ENCODE peak calls at places on chromosomes 12 and 14, in five cellular contexts. R is IMR-90, I is uterus, F is breast epithelium, O is GM12892. V is an unnamed sample.

GRCh38 chr14:27040552-27040951 is 442.7 kb upstream of the NOVA1 start:
- DNase-seq in R (no peak), I (no peak), O (no peak), F (no peak), V (no peak)

GRCh38 chr12:130818381-130819247 is 20.4 kb downstream of the STX2 start:
- DNase-seq in R (no peak), I (peak), O (peak), F (peak), V (peak)

GRCh38 chr14:23551266-23552028 is at the start of gene ZFHX2:
- DNase-seq in I (peak), F (no peak), O (peak), R (peak), V (peak)

GRCh38 chr12:122276242-122276641 is 9.9 kb upstream of the VPS33A start:
- DNase-seq in R (no peak), O (no peak), F (no peak), I (no peak), V (no peak)

GRCh38 chr12:31234955-31235867 is 90.7 kb downstream of the SINHCAF start:
- DNase-seq in O (no peak), F (no peak), R (peak), I (peak), V (peak)

GRCh38 chr14:87046960-87047359 is 946.0 kb downstream of the GALC start:
- DNase-seq in R (no peak), F (no peak), I (no peak), O (no peak), V (no peak)

GRCh38 chr12:47816646-47817271 is 2.9 kb downstream of the HDAC7 start:
- DNase-seq in I (no peak), O (no peak), R (no peak), F (no peak), V (no peak)

GRCh38 chr14:64434528-64434927 is 30.8 kb upstream of the AKAP5 start:
- DNase-seq in I (no peak), O (no peak), F (no peak), R (peak), V (no peak)

GRCh38 chr14:105865266-105865903 is 339.0 kb downstream of the TMEM121 start:
- DNase-seq in F (no peak), O (no peak), I (peak), R (no peak), V (no peak)

GRCh38 chr14:70856851-70857498 is 47.7 kb upstream of the MAP3K9 start:
- DNase-seq in I (no peak), R (peak), O (no peak), F (no peak), V (no peak)

GRCh38 chr14:68665116-68665515 is 127.8 kb downstream of the ZFP36L1 start:
- DNase-seq in F (no peak), R (peak), I (no peak), O (no peak), V (no peak)

GRCh38 chr12:70779250-70779649 is 141.3 kb downstream of the PTPRR start:
- DNase-seq in F (no peak), I (no peak), O (no peak), R (no peak), V (no peak)
- TF ChIP-seq POLR2A in F (no peak), I (no peak), O (no peak), R (no peak), V (no peak)

DNA sequence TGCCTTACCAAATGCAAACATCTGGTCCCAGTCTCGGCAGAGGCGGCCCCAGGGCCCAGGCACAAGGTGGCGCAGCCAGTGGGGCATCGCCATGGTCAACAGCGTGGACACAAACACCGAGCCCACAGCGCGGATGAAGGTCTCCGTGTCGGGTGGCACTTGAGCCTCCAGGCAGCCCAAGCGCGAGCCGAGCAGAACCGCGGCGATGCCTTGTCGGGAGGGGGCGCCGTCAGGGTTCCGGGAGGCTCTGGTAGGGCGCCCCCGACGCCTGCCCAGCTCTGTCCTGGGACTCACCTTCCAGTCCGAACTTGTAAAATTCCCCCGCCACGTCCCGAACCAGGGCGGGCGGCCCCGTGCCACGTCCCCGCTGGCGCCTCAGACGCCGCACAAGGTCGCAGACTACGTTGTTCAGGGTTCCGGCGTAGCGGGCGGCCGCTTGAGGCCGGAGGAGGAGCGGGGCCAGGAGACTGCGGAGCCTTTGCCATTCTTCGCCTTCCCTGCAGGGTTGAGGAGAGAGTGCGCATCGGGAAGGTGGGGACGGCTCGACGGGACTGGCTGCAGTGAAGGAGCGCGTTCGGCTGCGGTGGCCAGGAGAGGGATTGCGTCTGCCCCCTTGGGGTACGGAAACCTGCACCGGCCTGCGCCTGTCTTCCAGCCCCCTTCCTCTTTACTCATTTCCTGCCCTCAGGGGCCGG is 1.7 kb downstream of the CYP27B1 start:
- DNase-seq in I (no peak), F (no peak), R (peak), O (peak), V (peak)
- TF ChIP-seq POLR2A in I (no peak), F (no peak), R (no peak), O (no peak), V (no peak)

DNA sequence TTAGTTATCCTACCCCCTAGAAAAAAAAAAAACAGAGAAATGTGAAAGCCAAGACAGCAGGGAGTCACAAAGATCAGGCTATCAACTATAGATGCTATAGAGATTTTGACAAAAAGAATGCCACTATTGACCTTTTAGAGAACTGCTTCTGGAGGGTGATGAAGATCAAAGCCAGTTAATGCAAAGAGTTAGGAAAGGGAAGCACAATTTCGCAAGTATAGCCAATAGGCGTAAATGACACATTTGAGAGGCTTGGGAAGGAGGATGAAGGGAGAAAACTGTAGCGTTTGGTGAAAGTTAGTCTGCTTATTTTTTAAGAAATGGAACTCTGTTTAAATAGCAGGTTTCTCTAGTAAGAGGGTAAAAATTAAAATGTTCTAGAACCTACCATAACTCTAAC is 190.7 kb downstream of the DUSP6 start:
- DNase-seq in F (no peak), O (no peak), R (no peak), I (no peak), V (no peak)
- TF ChIP-seq POLR2A in F (no peak), O (no peak), R (no peak), I (no peak), V (no peak)

GRCh38 chr12:67269632-67270578 is 747 bp downstream of the CAND1 start:
- DNase-seq in F (peak), O (peak), I (peak), R (no peak), V (peak)
- TF ChIP-seq POLR2A in F (no peak), O (peak), I (peak), R (peak), V (no peak)